ENCODE peak calls at places on chromosomes 3 and 15, in four cellular contexts. V is mucosa of gallbladder, B is AG08395, Y is NCI-H2081. Z is an unnamed sample.

GRCh38 chr3:30408105-30408557 is 198.3 kb upstream of the TGFBR2 start:
- DNase-seq in V (no peak), B (no peak), Y (no peak), Z (no peak)

GRCh38 chr15:41919954-41920538 is 26.2 kb upstream of the SPTBN5 start:
- DNase-seq in V (peak), B (no peak), Y (no peak), Z (no peak)

GRCh38 chr15:82039871-82040270 is 5.9 kb downstream of the MEX3B start:
- DNase-seq in V (no peak), B (no peak), Y (no peak), Z (no peak)

GRCh38 chr3:118187221-118187620 is 847.4 kb downstream of the IGSF11 start:
- DNase-seq in V (no peak), B (no peak), Y (no peak), Z (no peak)

GRCh38 chr3:174858353-174858752 is 781 bp upstream of the NAALADL2 start:
- DNase-seq in V (no peak), B (no peak), Y (peak), Z (peak)

GRCh38 chr3:152321806-152322377 is 53.2 kb downstream of the MBNL1 start:
- DNase-seq in V (no peak), B (no peak), Y (no peak), Z (no peak)

GRCh38 chr3:66010348-66011097 is 28.2 kb downstream of the MAGI1 start:
- DNase-seq in V (no peak), B (no peak), Y (no peak), Z (no peak)

GRCh38 chr15:70947369-70948335 is 55.0 kb downstream of the LRRC49 start:
- DNase-seq in V (no peak), B (no peak), Y (no peak), Z (no peak)

GRCh38 chr3:40566699-40567098 is 41.9 kb downstream of the ZNF621 start:
- DNase-seq in V (no peak), B (no peak), Y (no peak), Z (no peak)